ENCODE peak calls at places on chromosomes 11 and 22, in four cellular contexts. U is mesenchymal stem cell, M is H9, P is neuronal stem cell. Y is an unnamed sample.

GRCh38 chr11:69040581-69041260 is 8.0 kb upstream of the TPCN2 start:
- DNase-seq in U (peak), P (no peak), M (no peak), Y (no peak)

GRCh38 chr11:65429069-65429681 is 6.6 kb downstream of the NEAT1 start:
- DNase-seq in P (no peak), U (peak), M (no peak), Y (no peak)

GRCh38 chr11:4926607-4927006 is 2.5 kb upstream of the OR51G1 start:
- DNase-seq in U (no peak), P (no peak), M (no peak), Y (no peak)

GRCh38 chr11:60544077-60544476 is 28.9 kb downstream of the MS4A13 start:
- DNase-seq in P (no peak), M (no peak), U (no peak), Y (no peak)

GRCh38 chr11:128549256-128549944 is 38.0 kb downstream of the ETS1 start:
- DNase-seq in M (no peak), P (no peak), U (peak), Y (no peak)

GRCh38 chr22:38941488-38941987 is 15.9 kb upstream of the APOBEC3A start:
- DNase-seq in P (no peak), M (no peak), U (no peak), Y (peak)

GRCh38 chr22:26143801-26144325 is 25.4 kb upstream of the SEZ6L start:
- DNase-seq in P (no peak), U (no peak), M (no peak), Y (no peak)

GRCh38 chr11:56122073-56122472 is at the start of gene OR8H3:
- DNase-seq in M (no peak), P (no peak), U (no peak), Y (no peak)

GRCh38 chr11:15810581-15810980 is 545.8 kb downstream of the SOX6 start:
- DNase-seq in M (no peak), U (no peak), P (no peak), Y (no peak)

GRCh38 chr11:44595964-44596381 is 30.5 kb downstream of the CD82 start:
- DNase-seq in P (no peak), U (no peak), M (no peak), Y (no peak)

GRCh38 chr11:3971756-3972404 is 116.4 kb downstream of the STIM1 start:
- DNase-seq in M (no peak), P (no peak), U (peak), Y (no peak)

GRCh38 chr11:102268083-102268984 is 49.0 kb upstream of the BIRC3 start:
- DNase-seq in P (peak), U (peak), M (peak), Y (peak)
- H3K4me2 ChIP-seq in P (peak), U (peak), M (peak), Y (peak)

GRCh38 chr11:105144887-105145286 is 5.3 kb upstream of the CARD18 start:
- DNase-seq in M (no peak), P (no peak), U (peak), Y (no peak)
- H3K4me2 ChIP-seq in M (no peak), P (no peak), U (no peak), Y (no peak)

DNA sequence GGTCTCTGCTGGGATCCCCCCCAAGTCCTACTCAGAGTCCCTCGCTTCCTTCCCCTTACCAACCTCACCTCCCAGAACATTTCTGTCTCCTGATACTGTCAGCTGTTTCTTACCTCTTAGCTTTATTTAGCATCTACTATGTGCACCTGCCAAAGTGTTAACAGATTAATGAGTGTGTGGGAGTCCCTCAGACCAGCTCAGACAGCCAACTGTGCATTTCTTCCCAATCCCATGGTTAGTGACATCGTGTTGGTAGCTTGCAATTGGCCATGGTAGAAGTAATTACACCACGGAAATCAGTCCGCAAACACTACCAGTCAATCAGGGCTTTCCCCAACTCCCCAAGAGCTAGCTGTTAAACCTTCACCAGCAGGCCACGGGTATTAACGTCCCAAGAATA is 150.6 kb downstream of the DSCAML1 start:
- DNase-seq in P (no peak), U (no peak), M (no peak), Y (no peak)
- H3K4me2 ChIP-seq in P (no peak), U (no peak), M (no peak), Y (no peak)

GRCh38 chr11:102603091-102603490 is 22.0 kb downstream of the MMP20 start:
- DNase-seq in U (peak), P (no peak), M (no peak), Y (no peak)

GRCh38 chr11:102604011-102604410 is 21.1 kb downstream of the MMP20 start:
- DNase-seq in P (no peak), U (no peak), M (no peak), Y (no peak)

GRCh38 chr11:102608699-102609098 is 16.4 kb downstream of the MMP20 start:
- DNase-seq in U (no peak), P (no peak), M (no peak), Y (no peak)

GRCh38 chr11:102603576-102603975 is 21.6 kb downstream of the MMP20 start:
- DNase-seq in M (no peak), U (no peak), P (no peak), Y (no peak)

GRCh38 chr11:102604875-102605274 is 20.3 kb downstream of the MMP20 start:
- DNase-seq in P (no peak), M (no peak), U (no peak), Y (no peak)
- H3K4me2 ChIP-seq in P (no peak), M (no peak), U (no peak), Y (no peak)

DNA sequence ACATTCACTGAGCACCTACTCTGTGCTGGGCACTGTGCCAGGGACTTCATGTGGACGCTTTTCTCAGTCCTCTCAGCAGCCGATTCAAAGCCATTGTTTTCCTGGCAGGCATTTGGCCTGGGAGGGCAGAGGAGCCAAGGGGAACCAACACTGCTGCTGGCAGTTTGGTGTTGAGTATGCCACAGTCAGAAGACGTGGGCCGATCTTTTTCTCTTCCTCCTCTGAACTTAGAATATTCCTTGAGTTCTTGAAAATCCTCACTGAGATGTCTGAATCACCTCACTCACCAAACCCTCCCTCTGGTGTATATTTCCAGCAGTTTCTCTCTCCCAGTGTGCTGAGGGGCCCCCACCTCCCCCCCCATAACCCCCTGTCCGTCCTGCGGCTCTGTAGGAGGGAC is 114.5 kb upstream of the CRYBB3 start:
- DNase-seq in M (no peak), P (no peak), U (no peak), Y (no peak)
- H3K4me2 ChIP-seq in M (no peak), P (no peak), U (no peak), Y (peak)

GRCh38 chr22:45210577-45211431 is 29.9 kb downstream of the KIAA0930 start:
- DNase-seq in P (no peak), M (no peak), U (no peak), Y (no peak)

GRCh38 chr22:45212992-45213751 is 27.5 kb downstream of the KIAA0930 start:
- DNase-seq in M (no peak), P (no peak), U (peak), Y (no peak)

GRCh38 chr22:45211435-45211834 is 29.3 kb downstream of the KIAA0930 start:
- DNase-seq in P (no peak), M (no peak), U (peak), Y (no peak)

GRCh38 chr22:45212306-45212709 is 28.4 kb downstream of the KIAA0930 start:
- DNase-seq in U (peak), P (no peak), M (no peak), Y (no peak)

GRCh38 chr22:45211848-45212247 is 28.8 kb downstream of the KIAA0930 start:
- DNase-seq in M (no peak), U (no peak), P (no peak), Y (no peak)
- H3K4me2 ChIP-seq in M (no peak), U (peak), P (no peak), Y (no peak)

DNA sequence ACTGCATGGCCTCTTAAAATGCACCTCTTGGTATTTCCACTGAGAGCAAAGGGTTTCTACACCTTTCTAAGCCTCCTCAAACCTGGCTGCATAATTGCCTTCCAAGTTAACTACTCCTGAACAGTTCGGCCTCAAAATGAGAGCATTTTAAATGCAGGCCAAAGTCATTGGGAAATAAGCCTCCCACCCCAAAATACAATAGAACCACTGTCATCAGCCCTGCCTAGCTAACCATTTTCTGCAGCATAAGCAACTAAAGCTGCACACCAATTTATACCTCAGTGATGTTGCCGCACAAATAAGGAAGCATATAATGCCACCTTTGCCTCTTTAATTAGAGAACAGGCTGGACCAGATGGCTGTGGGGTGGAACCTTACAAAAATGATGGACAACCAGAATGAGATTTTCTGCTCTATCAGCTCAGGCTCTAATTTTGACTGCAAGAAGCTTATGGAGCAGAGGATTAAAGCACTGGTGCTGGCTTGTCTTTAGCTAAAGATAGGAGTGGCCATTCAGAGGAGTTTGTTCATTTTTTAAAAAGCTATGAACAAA is 4.3 kb downstream of the TOB2 start:
- DNase-seq in P (no peak), U (no peak), M (no peak), Y (no peak)
- H3K4me2 ChIP-seq in P (no peak), U (no peak), M (no peak), Y (peak)

DNA sequence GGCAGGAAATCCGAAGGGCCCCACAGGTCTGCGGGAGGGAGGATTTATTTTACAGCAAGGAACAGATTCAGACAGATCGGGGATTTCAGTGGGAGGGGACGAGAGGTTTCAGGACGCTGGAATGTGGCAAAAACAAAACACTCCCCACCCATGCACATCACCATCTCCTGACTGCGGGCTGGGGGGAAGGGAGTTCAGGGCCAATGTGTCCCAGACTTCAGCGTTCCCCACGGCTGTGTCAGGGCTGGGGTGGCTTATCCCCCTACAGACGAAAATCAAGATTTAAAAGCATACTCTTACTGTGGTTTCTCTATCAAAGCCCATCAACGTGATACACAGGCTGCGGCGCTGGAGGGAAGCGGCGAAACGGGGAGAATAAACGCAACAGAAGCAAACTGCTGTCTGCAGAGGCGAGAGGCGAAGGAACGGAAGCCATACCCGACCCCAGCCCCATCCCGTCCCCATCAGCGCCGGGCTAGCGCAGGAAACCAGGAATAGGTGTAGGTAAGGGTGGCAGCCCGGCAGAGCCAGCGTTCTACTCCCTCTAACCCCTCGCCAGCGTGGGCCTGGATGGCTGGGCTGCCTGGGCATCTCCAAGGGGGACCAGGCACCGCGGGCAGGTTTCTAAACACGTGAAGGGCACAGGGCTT is 2.7 kb downstream of the TENM4 start:
- DNase-seq in M (peak), P (no peak), U (peak), Y (no peak)
- H3K4me2 ChIP-seq in M (peak), P (peak), U (peak), Y (no peak)